ENCODE peak calls at places on chromosome 18, in five cellular contexts. L is IMR-90, B is H9, M is neuronal stem cell, V is H1. Q is an unnamed sample.

GRCh38 chr18:66724664-66725356 is 120.9 kb upstream of the CDH19 start:
- DNase-seq in L (no peak), B (no peak), M (no peak), V (no peak), Q (no peak)

GRCh38 chr18:42174909-42175308 is 219.9 kb downstream of the PIK3C3 start:
- DNase-seq in L (no peak), B (peak), M (peak), V (no peak), Q (peak)

GRCh38 chr18:66553824-66554223 is 50.1 kb downstream of the CDH19 start:
- DNase-seq in L (no peak), B (no peak), M (no peak), V (no peak), Q (peak)

GRCh38 chr18:26655614-26656400 is 107.5 kb upstream of the KCTD1 start:
- DNase-seq in L (peak), B (peak), M (peak), V (no peak), Q (peak)

GRCh38 chr18:8525692-8526091 is 83.5 kb upstream of the RAB12 start:
- DNase-seq in L (no peak), B (peak), M (peak), V (peak), Q (no peak)

GRCh38 chr18:7535436-7536190 is 31.5 kb upstream of the PTPRM start:
- DNase-seq in L (peak), B (no peak), M (no peak), V (no peak), Q (peak)

GRCh38 chr18:38576349-38576748 is 1010.8 kb upstream of the CELF4 start:
- DNase-seq in L (no peak), B (no peak), M (no peak), V (no peak), Q (no peak)

GRCh38 chr18:7566587-7567486 is at the start of gene PTPRM:
- DNase-seq in L (peak), B (peak), M (peak), V (no peak), Q (peak)

GRCh38 chr18:12377556-12378553 is 828 bp upstream of the AFG3L2 start:
- DNase-seq in L (no peak), B (no peak), M (no peak), V (no peak), Q (no peak)

GRCh38 chr18:6994053-6994452 is 123.5 kb downstream of the LAMA1 start:
- DNase-seq in L (peak), B (no peak), M (no peak), V (no peak), Q (peak)

GRCh38 chr18:3594760-3595241 is 144.8 kb downstream of the TGIF1 start:
- DNase-seq in L (peak), B (no peak), M (no peak), V (no peak), Q (peak)

GRCh38 chr18:75121266-75121665 is 87.7 kb downstream of the PTGR3 start:
- DNase-seq in L (no peak), B (no peak), M (no peak), V (no peak), Q (no peak)

GRCh38 chr18:3129053-3129864 is 90.5 kb downstream of the MYOM1 start:
- DNase-seq in L (peak), B (peak), M (peak), V (peak), Q (peak)

GRCh38 chr18:55320399-55321255 is 267.4 kb downstream of the TCF4 start:
- DNase-seq in L (peak), B (no peak), M (no peak), V (no peak), Q (peak)

GRCh38 chr18:36381075-36381474 is 83.6 kb downstream of the FHOD3 start:
- DNase-seq in L (no peak), B (no peak), M (no peak), V (no peak), Q (no peak)

GRCh38 chr18:36378194-36378593 is 80.7 kb downstream of the FHOD3 start:
- DNase-seq in L (no peak), B (no peak), M (no peak), V (no peak), Q (no peak)

GRCh38 chr18:36382151-36382550 is 84.6 kb downstream of the FHOD3 start:
- DNase-seq in L (no peak), B (no peak), M (no peak), V (no peak), Q (no peak)

GRCh38 chr18:36379426-36379984 is 82.0 kb downstream of the FHOD3 start:
- DNase-seq in L (no peak), B (no peak), M (no peak), V (no peak), Q (no peak)

GRCh38 chr18:36380173-36380827 is 82.8 kb downstream of the FHOD3 start:
- DNase-seq in L (no peak), B (no peak), M (no peak), V (no peak), Q (no peak)
- H4K91ac ChIP-seq in L (no peak), B (no peak), M (no peak), V (no peak), Q (no peak)

GRCh38 chr18:77093067-77093430 is 39.5 kb downstream of the MBP start:
- DNase-seq in L (no peak), B (no peak), M (no peak), V (no peak), Q (no peak)
- H3K14ac ChIP-seq in L (no peak), B (no peak), M (no peak), V (no peak), Q (no peak)

GRCh38 chr18:49459404-49460171 is 857 bp downstream of the DYM start:
- DNase-seq in L (peak), B (no peak), M (no peak), V (no peak), Q (peak)

GRCh38 chr18:49461602-49461977 is 1.1 kb upstream of the DYM start:
- DNase-seq in L (no peak), B (no peak), M (no peak), V (no peak), Q (no peak)

GRCh38 chr18:49464718-49465598 is 4.5 kb upstream of the DYM start:
- DNase-seq in L (peak), B (peak), M (peak), V (peak), Q (peak)

GRCh38 chr18:49457616-49458015 is 2.8 kb downstream of the DYM start:
- DNase-seq in L (no peak), B (no peak), M (no peak), V (no peak), Q (no peak)

GRCh38 chr18:49460958-49461601 is 635 bp upstream of the DYM start:
- DNase-seq in L (no peak), B (no peak), M (no peak), V (no peak), Q (no peak)
- H4K8ac ChIP-seq in L (peak), B (no peak), M (no peak), V (no peak), Q (peak)

GRCh38 chr18:48310999-48311398 is 98.2 kb downstream of the ZBTB7C start:
- DNase-seq in L (no peak), B (no peak), M (no peak), V (no peak), Q (no peak)

GRCh38 chr18:48310353-48310752 is 98.8 kb downstream of the ZBTB7C start:
- DNase-seq in L (no peak), B (no peak), M (no peak), V (no peak), Q (no peak)

GRCh38 chr18:48306838-48307237 is 102.3 kb downstream of the ZBTB7C start:
- DNase-seq in L (no peak), B (no peak), M (no peak), V (no peak), Q (no peak)

GRCh38 chr18:48308027-48308635 is 101.1 kb downstream of the ZBTB7C start:
- DNase-seq in L (no peak), B (no peak), M (no peak), V (no peak), Q (no peak)

GRCh38 chr18:48308755-48309154 is 100.4 kb downstream of the ZBTB7C start:
- DNase-seq in L (no peak), B (no peak), M (no peak), V (no peak), Q (no peak)
- H4K91ac ChIP-seq in L (no peak), B (no peak), M (no peak), V (no peak), Q (no peak)